ENCODE peak calls at places on chromosomes 1 and 21, in nine cellular contexts. One of them, this sample, is unnamed.

GRCh38 chr1:78274814-78275213 is 216.0 kb upstream of the PTGFR start:
- DNase-seq in transverse colon: no peak
- DNase-seq in stomach: no peak
- DNase-seq in body of pancreas: no peak
- DNase-seq in A549: no peak
- DNase-seq in spleen: no peak
- DNase-seq in prostate gland: no peak
- DNase-seq in uterus: no peak
- DNase-seq in gastrocnemius medialis: no peak
- DNase-seq in this sample: no peak

GRCh38 chr1:67393737-67394136 is 36.5 kb downstream of the SERBP1 start:
- DNase-seq in uterus: no peak
- DNase-seq in body of pancreas: no peak
- DNase-seq in gastrocnemius medialis: peak; percentile 71
- DNase-seq in transverse colon: no peak
- DNase-seq in prostate gland: no peak
- DNase-seq in A549: no peak
- DNase-seq in stomach: no peak
- DNase-seq in spleen: no peak
- DNase-seq in this sample: no peak

GRCh38 chr1:231778009-231778719 is 151.6 kb downstream of the DISC1 start:
- DNase-seq in spleen: no peak
- DNase-seq in gastrocnemius medialis: peak; percentile 74
- DNase-seq in prostate gland: peak; percentile 67
- DNase-seq in transverse colon: peak; percentile 44
- DNase-seq in body of pancreas: no peak
- DNase-seq in uterus: no peak
- DNase-seq in stomach: no peak
- DNase-seq in A549: peak; percentile 19
- DNase-seq in this sample: no peak

GRCh38 chr1:6554907-6555778 is at the start of gene TAS1R1:
- DNase-seq in spleen: peak; percentile 81
- DNase-seq in transverse colon: peak; percentile 20
- DNase-seq in prostate gland: peak; percentile 9
- DNase-seq in stomach: peak; percentile 76
- DNase-seq in uterus: peak; percentile 22
- DNase-seq in body of pancreas: peak; percentile 40
- DNase-seq in A549: no peak
- DNase-seq in gastrocnemius medialis: peak; percentile 57
- DNase-seq in this sample: no peak

GRCh38 chr1:92486251-92487077 is at the start of gene GFI1:
- DNase-seq in gastrocnemius medialis: no peak
- DNase-seq in A549: no peak
- DNase-seq in transverse colon: peak; percentile 76
- DNase-seq in prostate gland: no peak
- DNase-seq in spleen: peak; percentile 91
- DNase-seq in uterus: no peak
- DNase-seq in body of pancreas: peak; percentile 80
- DNase-seq in stomach: peak; percentile 41
- DNase-seq in this sample: no peak

GRCh38 chr1:206608108-206608698 is 4.1 kb downstream of the EIF2D start:
- DNase-seq in A549: peak; percentile 60
- DNase-seq in prostate gland: no peak
- DNase-seq in spleen: no peak
- DNase-seq in uterus: no peak
- DNase-seq in transverse colon: peak; percentile 34
- DNase-seq in gastrocnemius medialis: no peak
- DNase-seq in stomach: peak; percentile 47
- DNase-seq in body of pancreas: peak; percentile 48
- DNase-seq in this sample: no peak

GRCh38 chr1:154992721-154993571 is 440 bp upstream of the LENEP start:
- DNase-seq in body of pancreas: peak; percentile 13
- DNase-seq in prostate gland: no peak
- DNase-seq in spleen: peak; percentile 41
- DNase-seq in uterus: no peak
- DNase-seq in transverse colon: no peak
- DNase-seq in A549: peak; percentile 63
- DNase-seq in gastrocnemius medialis: no peak
- DNase-seq in stomach: no peak
- DNase-seq in this sample: no peak

GRCh38 chr1:48681476-48682305 is 95.0 kb downstream of the BEND5 start:
- DNase-seq in transverse colon: no peak
- DNase-seq in A549: no peak
- DNase-seq in prostate gland: no peak
- DNase-seq in body of pancreas: no peak
- DNase-seq in uterus: peak; percentile 50
- DNase-seq in stomach: no peak
- DNase-seq in gastrocnemius medialis: no peak
- DNase-seq in spleen: no peak
- DNase-seq in this sample: no peak

GRCh38 chr1:158496379-158496778 is 24.4 kb downstream of the OR10R2 start:
- DNase-seq in transverse colon: no peak
- DNase-seq in stomach: no peak
- DNase-seq in prostate gland: no peak
- DNase-seq in spleen: no peak
- DNase-seq in body of pancreas: no peak
- DNase-seq in uterus: no peak
- DNase-seq in gastrocnemius medialis: no peak
- DNase-seq in A549: peak; percentile 7
- DNase-seq in this sample: no peak

GRCh38 chr1:184362876-184363275 is 24.0 kb upstream of the C1orf21 start:
- DNase-seq in transverse colon: no peak
- DNase-seq in body of pancreas: no peak
- DNase-seq in uterus: no peak
- DNase-seq in A549: no peak
- DNase-seq in spleen: no peak
- DNase-seq in prostate gland: peak; percentile 44
- DNase-seq in stomach: no peak
- DNase-seq in gastrocnemius medialis: peak; percentile 51
- DNase-seq in this sample: no peak

GRCh38 chr21:37767984-37768383 is 148.3 kb downstream of the KCNJ6 start:
- DNase-seq in prostate gland: no peak
- DNase-seq in stomach: no peak
- DNase-seq in spleen: no peak
- DNase-seq in transverse colon: no peak
- DNase-seq in gastrocnemius medialis: no peak
- DNase-seq in uterus: no peak
- DNase-seq in body of pancreas: no peak
- DNase-seq in A549: no peak
- DNase-seq in this sample: no peak

GRCh38 chr1:56965916-56966697 is at the start of gene C8B:
- DNase-seq in prostate gland: no peak
- DNase-seq in spleen: no peak
- DNase-seq in body of pancreas: no peak
- DNase-seq in A549: no peak
- DNase-seq in stomach: no peak
- DNase-seq in uterus: no peak
- DNase-seq in transverse colon: no peak
- DNase-seq in gastrocnemius medialis: no peak
- DNase-seq in this sample: no peak

GRCh38 chr1:9539829-9540550 is 725 bp downstream of the SLC25A33 start:
- DNase-seq in stomach: peak; percentile 57
- DNase-seq in body of pancreas: peak; percentile 55
- DNase-seq in prostate gland: peak; percentile 50
- DNase-seq in transverse colon: peak; percentile 58
- DNase-seq in uterus: peak; percentile 39
- DNase-seq in gastrocnemius medialis: peak; percentile 62
- DNase-seq in spleen: peak; percentile 91
- DNase-seq in A549: peak; percentile 53
- DNase-seq in this sample: peak; percentile 58

GRCh38 chr1:234960722-234961467 is 167.7 kb downstream of the TOMM20 start:
- DNase-seq in uterus: no peak
- DNase-seq in stomach: peak; percentile 78
- DNase-seq in prostate gland: peak; percentile 77
- DNase-seq in gastrocnemius medialis: no peak
- DNase-seq in A549: peak; percentile 97
- DNase-seq in body of pancreas: peak; percentile 78
- DNase-seq in spleen: no peak
- DNase-seq in transverse colon: peak; percentile 77
- DNase-seq in this sample: no peak
- TF ChIP-seq POLR2A in uterus: no peak
- TF ChIP-seq POLR2A in stomach: no peak
- TF ChIP-seq POLR2A in prostate gland: no peak
- TF ChIP-seq POLR2A in gastrocnemius medialis: no peak
- TF ChIP-seq POLR2A in A549: no peak
- TF ChIP-seq POLR2A in body of pancreas: peak; percentile 22
- TF ChIP-seq POLR2A in spleen: no peak
- TF ChIP-seq POLR2A in transverse colon: peak; percentile 29
- TF ChIP-seq POLR2A in this sample: no peak

DNA sequence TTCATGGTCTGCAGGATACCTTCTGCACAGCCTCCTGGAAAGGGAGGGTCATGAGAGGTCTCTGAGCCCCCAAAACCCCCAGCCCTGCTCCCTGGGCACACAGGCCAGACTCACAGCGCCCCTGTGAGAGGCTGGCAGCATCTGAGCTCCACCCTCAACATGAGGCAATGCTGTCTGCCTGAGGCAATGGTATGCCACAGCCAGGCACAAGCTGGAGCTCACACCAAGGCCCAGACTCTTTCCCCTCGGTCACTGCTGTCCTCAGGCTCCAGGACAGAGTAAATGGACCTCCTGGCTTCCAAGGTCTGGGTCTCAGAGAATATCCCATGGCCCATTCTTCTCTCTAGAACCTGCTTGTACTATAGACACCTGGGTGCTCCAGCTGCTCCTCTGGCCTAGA is 17.2 kb downstream of the MEF2D start:
- DNase-seq in prostate gland: no peak
- DNase-seq in transverse colon: no peak
- DNase-seq in A549: no peak
- DNase-seq in uterus: no peak
- DNase-seq in body of pancreas: no peak
- DNase-seq in gastrocnemius medialis: peak; percentile 74
- DNase-seq in spleen: no peak
- DNase-seq in stomach: no peak
- DNase-seq in this sample: no peak
- TF ChIP-seq POLR2A in prostate gland: no peak
- TF ChIP-seq POLR2A in transverse colon: no peak
- TF ChIP-seq POLR2A in A549: no peak
- TF ChIP-seq POLR2A in uterus: no peak
- TF ChIP-seq POLR2A in body of pancreas: no peak
- TF ChIP-seq POLR2A in gastrocnemius medialis: no peak
- TF ChIP-seq POLR2A in spleen: no peak
- TF ChIP-seq POLR2A in stomach: no peak
- TF ChIP-seq POLR2A in this sample: no peak

GRCh38 chr1:22636369-22636768 is at the start of gene C1QA:
- DNase-seq in uterus: no peak
- DNase-seq in A549: no peak
- DNase-seq in prostate gland: no peak
- DNase-seq in stomach: no peak
- DNase-seq in body of pancreas: no peak
- DNase-seq in transverse colon: peak; percentile 41
- DNase-seq in gastrocnemius medialis: peak; percentile 56
- DNase-seq in spleen: peak; percentile 87
- DNase-seq in this sample: no peak
- TF ChIP-seq POLR2A in uterus: no peak
- TF ChIP-seq POLR2A in A549: no peak
- TF ChIP-seq POLR2A in prostate gland: no peak
- TF ChIP-seq POLR2A in stomach: no peak
- TF ChIP-seq POLR2A in body of pancreas: peak; percentile 53
- TF ChIP-seq POLR2A in transverse colon: peak; percentile 48
- TF ChIP-seq POLR2A in gastrocnemius medialis: no peak
- TF ChIP-seq POLR2A in spleen: no peak
- TF ChIP-seq POLR2A in this sample: no peak

GRCh38 chr1:81799939-81800740 is 594 bp upstream of the ADGRL2 start:
- DNase-seq in prostate gland: peak; percentile 64
- DNase-seq in transverse colon: peak; percentile 23
- DNase-seq in A549: peak; percentile 55
- DNase-seq in body of pancreas: peak; percentile 46
- DNase-seq in uterus: peak; percentile 36
- DNase-seq in gastrocnemius medialis: peak; percentile 14
- DNase-seq in stomach: peak; percentile 45
- DNase-seq in spleen: no peak
- DNase-seq in this sample: no peak
- TF ChIP-seq POLR2A in prostate gland: no peak
- TF ChIP-seq POLR2A in transverse colon: no peak
- TF ChIP-seq POLR2A in A549: no peak
- TF ChIP-seq POLR2A in body of pancreas: peak; percentile 70
- TF ChIP-seq POLR2A in uterus: no peak
- TF ChIP-seq POLR2A in gastrocnemius medialis: no peak
- TF ChIP-seq POLR2A in stomach: no peak
- TF ChIP-seq POLR2A in spleen: no peak
- TF ChIP-seq POLR2A in this sample: no peak

DNA sequence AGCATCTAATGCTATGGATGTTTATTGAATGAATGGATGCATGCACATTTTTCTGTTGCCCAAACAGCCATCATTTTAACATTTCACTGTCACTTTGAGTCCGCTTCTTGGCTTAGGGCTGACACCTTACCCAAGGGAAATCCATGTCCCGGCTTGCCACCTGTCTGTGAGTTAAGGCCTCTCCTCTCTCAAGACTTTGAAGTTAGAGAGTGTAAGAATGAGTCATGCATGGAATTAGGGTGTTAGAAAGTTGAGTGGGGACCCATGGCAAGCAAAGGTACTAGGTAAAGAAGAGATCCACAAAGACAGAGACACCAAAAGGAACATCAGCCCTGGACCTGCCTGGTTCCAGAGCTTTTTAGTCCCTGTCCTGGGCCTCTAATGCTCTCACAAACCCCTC is 35.1 kb downstream of the ATP1A1 start:
- DNase-seq in uterus: no peak
- DNase-seq in stomach: no peak
- DNase-seq in A549: no peak
- DNase-seq in gastrocnemius medialis: no peak
- DNase-seq in body of pancreas: no peak
- DNase-seq in spleen: no peak
- DNase-seq in prostate gland: no peak
- DNase-seq in transverse colon: no peak
- DNase-seq in this sample: no peak
- TF ChIP-seq POLR2A in uterus: no peak
- TF ChIP-seq POLR2A in stomach: no peak
- TF ChIP-seq POLR2A in A549: no peak
- TF ChIP-seq POLR2A in gastrocnemius medialis: no peak
- TF ChIP-seq POLR2A in body of pancreas: no peak
- TF ChIP-seq POLR2A in spleen: no peak
- TF ChIP-seq POLR2A in prostate gland: no peak
- TF ChIP-seq POLR2A in transverse colon: no peak
- TF ChIP-seq POLR2A in this sample: no peak

This sample was measured in H54.